ENCODE peak calls at places on chromosomes 6 and 20, in four cellular contexts. B is IMR-90, V is lung, J is thoracic aorta. R is an unnamed sample.

GRCh38 chr6:82239597-82239996 is 7.9 kb downstream of the IBTK start:
- DNase-seq in B (no peak), V (no peak), J (no peak), R (no peak)

GRCh38 chr6:74075323-74075722 is 379.3 kb downstream of the CD109 start:
- DNase-seq in B (peak; percentile 26), V (no peak), J (no peak), R (peak; percentile 78)

GRCh38 chr6:52155791-52156576 is 30.2 kb upstream of the IL17A start:
- DNase-seq in B (no peak), V (no peak), J (no peak), R (peak; percentile 49)

GRCh38 chr6:39997101-39997635 is 62.9 kb upstream of the MOCS1 start:
- DNase-seq in B (no peak), V (no peak), J (no peak), R (peak; percentile 12)

GRCh38 chr6:139920027-139920851 is 545.8 kb upstream of the CITED2 start:
- DNase-seq in B (no peak), V (no peak), J (no peak), R (no peak)

GRCh38 chr6:161536141-161536735 is 262.4 kb upstream of the AGPAT4 start:
- DNase-seq in B (no peak), V (no peak), J (no peak), R (no peak)

GRCh38 chr20:24479106-24479505 is 9.7 kb downstream of the SYNDIG1 start:
- DNase-seq in B (no peak), V (no peak), J (no peak), R (no peak)

GRCh38 chr6:159421586-159421985 is 252.4 kb downstream of the FNDC1 start:
- DNase-seq in B (no peak), V (no peak), J (no peak), R (no peak)

GRCh38 chr20:6525447-6526303 is 241.8 kb upstream of the BMP2 start:
- DNase-seq in B (peak; percentile 54), V (no peak), J (no peak), R (no peak)

GRCh38 chr6:110320307-110320706 is 37.8 kb downstream of the METTL24 start:
- DNase-seq in B (no peak), V (no peak), J (no peak), R (no peak)

GRCh38 chr6:163878656-163879055 is 464.1 kb downstream of the QKI start:
- DNase-seq in B (no peak), V (no peak), J (no peak), R (no peak)

GRCh38 chr6:13710552-13711383 is 867 bp downstream of the RANBP9 start:
- DNase-seq in B (no peak), V (peak; percentile 51), J (no peak), R (no peak)

GRCh38 chr6:163725008-163725941 is 310.8 kb downstream of the QKI start:
- DNase-seq in B (no peak), V (no peak), J (no peak), R (no peak)

GRCh38 chr20:61166324-61166723 is 85.7 kb upstream of the CDH4 start:
- DNase-seq in B (no peak), V (no peak), J (no peak), R (no peak)

GRCh38 chr6:131995924-131996323 is 44.8 kb upstream of the CCN2 start:
- DNase-seq in B (peak; percentile 94), V (no peak), J (no peak), R (peak; percentile 98)

GRCh38 chr6:34295721-34296120 is 46.9 kb upstream of the SMIM29 start:
- DNase-seq in B (peak; percentile 69), V (no peak), J (no peak), R (no peak)

GRCh38 chr20:16419138-16419715 is 154.0 kb downstream of the KIF16B start:
- DNase-seq in B (no peak), V (no peak), J (no peak), R (peak; percentile 80)

GRCh38 chr6:7378629-7379218 is 10.8 kb downstream of the CAGE1 start:
- DNase-seq in B (no peak), V (no peak), J (no peak), R (no peak)

GRCh38 chr6:33075568-33076405 is at the start of gene HLA-DPB1:
- DNase-seq in B (peak; percentile 59), V (no peak), J (no peak), R (peak; percentile 73)

GRCh38 chr6:127186889-127187288 is 68.4 kb downstream of the RSPO3 start:
- DNase-seq in B (no peak), V (peak; percentile 66), J (peak; percentile 3), R (peak; percentile 36)

GRCh38 chr6:75149696-75150095 is 56.2 kb downstream of the COL12A1 start:
- DNase-seq in B (no peak), V (no peak), J (no peak), R (no peak)

GRCh38 chr6:114085206-114085605 is 114.3 kb upstream of the HDAC2 start:
- DNase-seq in B (peak; percentile 28), V (no peak), J (no peak), R (no peak)

GRCh38 chr6:144585217-144585814 is 300.2 kb downstream of the UTRN start:
- DNase-seq in B (peak; percentile 58), V (no peak), J (no peak), R (peak; percentile 53)

GRCh38 chr20:25360631-25361286 is 29.9 kb downstream of the ABHD12 start:
- DNase-seq in B (peak; percentile 82), V (no peak), J (no peak), R (no peak)

GRCh38 chr20:684676-685319 is 9.2 kb upstream of the SCRT2 start:
- DNase-seq in B (no peak), V (no peak), J (no peak), R (no peak)

GRCh38 chr6:4338884-4339283 is 203.5 kb upstream of the ECI2 start:
- DNase-seq in B (no peak), V (no peak), J (no peak), R (no peak)

GRCh38 chr20:35963878-35964277 is 4.5 kb upstream of the CNBD2 start:
- DNase-seq in B (no peak), V (no peak), J (no peak), R (no peak)

GRCh38 chr6:148440877-148441453 is 98.3 kb downstream of the SASH1 start:
- DNase-seq in B (peak; percentile 85), V (peak; percentile 86), J (no peak), R (peak; percentile 72)

GRCh38 chr20:24863356-24863755 is 85.7 kb upstream of the CST7 start:
- DNase-seq in B (peak; percentile 55), V (no peak), J (no peak), R (peak; percentile 22)

GRCh38 chr6:135358251-135358821 is 139.2 kb downstream of the AHI1 start:
- DNase-seq in B (peak; percentile 97), V (no peak), J (no peak), R (peak; percentile 86)

GRCh38 chr6:87789198-87789899 is 87.3 kb upstream of the AKIRIN2 start:
- DNase-seq in B (peak; percentile 46), V (peak; percentile 38), J (no peak), R (peak; percentile 96)

GRCh38 chr6:5763871-5764270 is 242.9 kb downstream of the NRN1 start:
- DNase-seq in B (peak; percentile 8), V (no peak), J (no peak), R (no peak)

GRCh38 chr6:170152989-170153388 is 137.9 kb downstream of the DLL1 start:
- DNase-seq in B (no peak), V (peak; percentile 65), J (no peak), R (peak; percentile 65)

GRCh38 chr20:19609642-19610223 is 148.3 kb upstream of the RIN2 start:
- DNase-seq in B (no peak), V (no peak), J (no peak), R (peak; percentile 54)

GRCh38 chr20:63314015-63314471 is 21.1 kb downstream of the COL20A1 start:
- DNase-seq in B (no peak), V (no peak), J (no peak), R (no peak)

GRCh38 chr6:13863699-13864155 is 49.4 kb upstream of the MCUR1 start:
- DNase-seq in B (no peak), V (no peak), J (no peak), R (no peak)

GRCh38 chr6:99789767-99790166 is 183.1 kb downstream of the PRDM13 start:
- DNase-seq in B (no peak), V (no peak), J (no peak), R (no peak)

GRCh38 chr6:156955494-156956183 is 178.5 kb downstream of the ARID1B start:
- DNase-seq in B (no peak), V (no peak), J (no peak), R (no peak)

DNA sequence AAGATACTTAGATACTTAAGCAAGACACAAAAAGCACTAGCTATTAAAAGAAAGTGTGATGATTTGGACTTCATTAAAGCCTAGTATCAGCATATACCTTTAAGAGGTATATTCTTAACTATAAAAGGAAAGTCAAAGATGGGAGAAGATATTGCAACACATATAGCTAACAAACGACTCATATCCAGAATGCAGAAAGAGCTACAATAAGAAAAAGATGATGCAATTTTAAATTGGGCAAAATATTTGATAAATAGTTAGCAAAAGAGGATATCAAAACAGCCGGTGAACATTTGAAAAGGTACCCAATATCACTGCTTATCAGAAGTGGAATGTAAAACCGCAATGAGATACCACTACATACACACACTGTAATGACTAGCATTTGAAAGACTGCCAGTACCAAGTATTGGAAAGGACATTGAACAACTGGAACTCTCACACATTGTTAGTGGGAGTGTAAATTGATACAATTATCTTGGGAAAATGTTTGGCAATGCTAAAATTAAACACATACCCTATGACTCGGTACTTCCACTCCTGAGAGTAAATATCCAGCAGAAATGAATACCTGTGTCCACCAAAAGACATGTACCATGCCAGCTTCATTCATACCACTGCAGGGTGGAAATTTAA is 25.7 kb downstream of the MUC22 start:
- DNase-seq in B (peak; percentile 7), V (no peak), J (no peak), R (peak; percentile 51)
- H3K4me3 ChIP-seq in B (no peak overlapping the region), V (no peak overlapping the region), J (no peak overlapping the region), R (no peak overlapping the region)

GRCh38 chr20:11979306-11980128 is 61.8 kb downstream of the BTBD3 start:
- DNase-seq in B (no peak), V (no peak), J (no peak), R (no peak)

GRCh38 chr20:11976966-11977365 is 59.3 kb downstream of the BTBD3 start:
- DNase-seq in B (no peak), V (no peak), J (no peak), R (no peak)

GRCh38 chr20:11981366-11981947 is 63.8 kb downstream of the BTBD3 start:
- DNase-seq in B (no peak), V (no peak), J (no peak), R (no peak)

GRCh38 chr20:11980263-11980662 is 62.6 kb downstream of the BTBD3 start:
- DNase-seq in B (no peak), V (no peak), J (no peak), R (no peak)

GRCh38 chr20:11978496-11978895 is 60.8 kb downstream of the BTBD3 start:
- DNase-seq in B (peak; percentile 5), V (no peak), J (no peak), R (no peak)
- TF ChIP-seq CTCF in B (no peak), V (no peak), J (no peak), R (no peak)

GRCh38 chr6:137070303-137070702 is 25.5 kb upstream of the IL20RA start:
- DNase-seq in B (no peak), V (no peak), J (no peak), R (no peak)
- H3K27me3 ChIP-seq in B (peaks cover 2% of the 10 kb centered on the region), V (no peaks in the 10 kb centered on the region), J (no peaks in the 10 kb centered on the region), R (peaks cover 1% of the 10 kb centered on the region)

DNA sequence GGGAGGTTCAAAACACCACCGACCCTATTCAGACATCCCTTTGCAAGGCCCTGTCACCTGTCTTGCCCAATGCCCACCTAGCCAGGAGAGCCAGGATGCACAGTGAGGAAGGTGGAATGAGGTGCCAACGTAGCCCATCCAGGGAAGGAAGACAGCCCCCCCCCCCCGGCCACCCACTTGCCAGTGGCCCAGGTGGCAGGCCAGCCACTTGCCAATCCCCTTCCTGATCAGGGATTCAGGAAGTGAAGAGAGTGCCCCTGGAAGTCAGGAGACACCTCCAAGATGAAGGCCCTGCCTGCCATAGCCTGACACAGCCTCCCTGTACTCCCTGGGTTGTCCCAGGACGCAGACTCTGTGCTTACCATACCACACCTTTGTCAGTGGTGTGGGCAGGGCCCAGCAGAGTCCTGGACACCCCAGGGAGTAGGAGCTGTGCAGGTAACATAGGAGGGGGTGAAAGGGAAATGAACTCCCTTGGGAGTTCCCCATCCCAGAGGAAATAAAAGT is 54.7 kb downstream of the MRPL14 start:
- DNase-seq in B (no peak), V (no peak), J (no peak), R (no peak)
- H3K4me3 ChIP-seq in B (no peak overlapping the region), V (no peak overlapping the region), J (peak overlapping the region; percentile 77), R (no peak overlapping the region)